ENCODE peak calls at places on chromosomes 11 and 22, in seven cellular contexts. I, V, F, J, L, U and W are unnamed samples.
A peak's percentile ranks its signal among the peaks of the same experiment; 100 is the strongest.

GRCh38 chr22:30694638-30695350 is at the start of gene OSBP2:
- DNase-seq in F (no peak), I (no peak), J (peak; percentile 43), V (no peak), L (peak; percentile 93), U (peak; percentile 79), W (no peak)

GRCh38 chr11:125263268-125263790 is 98.8 kb downstream of the PKNOX2 start:
- DNase-seq in J (no peak), V (no peak), L (peak; percentile 83), F (no peak), I (peak; percentile 69), U (peak; percentile 87), W (no peak)

GRCh38 chr22:19361501-19362103 is 69.9 kb downstream of the HIRA start:
- DNase-seq in F (peak; percentile 82), J (no peak), I (no peak), V (no peak), L (no peak), U (no peak), W (no peak)

GRCh38 chr11:1852271-1852877 is 510 bp upstream of the LSP1 start:
- DNase-seq in J (no peak), I (no peak), F (no peak), V (no peak), U (no peak), L (no peak), W (no peak)

GRCh38 chr11:118224512-118225180 is at the start of gene JAML:
- DNase-seq in I (no peak), U (no peak), J (no peak), F (no peak), L (no peak), V (no peak), W (no peak)

GRCh38 chr11:61023086-61024035 is 51.9 kb downstream of the CD6 start:
- DNase-seq in U (no peak), L (no peak), I (no peak), J (no peak), V (no peak), F (no peak), W (no peak)

GRCh38 chr11:129828301-129828836 is 12.7 kb downstream of the TMEM45B start:
- DNase-seq in F (no peak), J (no peak), V (peak; percentile 19), L (no peak), I (peak; percentile 93), U (no peak), W (no peak)

GRCh38 chr11:77118086-77118485 is 10.0 kb upstream of the MYO7A start:
- DNase-seq in L (no peak), F (no peak), J (no peak), V (no peak), I (no peak), U (no peak), W (no peak)

GRCh38 chr11:116281173-116282160 is 491.3 kb downstream of the BUD13 start:
- DNase-seq in U (no peak), V (no peak), L (no peak), J (peak; percentile 15), F (no peak), I (no peak), W (no peak)

GRCh38 chr22:27099896-27100295 is 442.5 kb downstream of the MIAT start:
- DNase-seq in I (no peak), L (no peak), F (no peak), U (no peak), J (no peak), V (no peak), W (no peak)

GRCh38 chr11:132278801-132279574 is 908.6 kb downstream of the NTM start:
- DNase-seq in J (no peak), L (no peak), V (no peak), I (no peak), U (no peak), F (peak; percentile 4), W (no peak)

GRCh38 chr11:44980533-44981427 is 30.1 kb upstream of the TP53I11 start:
- DNase-seq in L (no peak), F (no peak), J (no peak), V (no peak), U (no peak), I (no peak), W (no peak)

GRCh38 chr22:44214764-44215163 is 34.0 kb downstream of the PARVG start:
- DNase-seq in I (no peak), J (no peak), L (no peak), U (peak; percentile 13), F (no peak), V (no peak), W (no peak)

GRCh38 chr11:112025682-112026081 is 474 bp downstream of the DLAT start:
- DNase-seq in F (no peak), U (no peak), J (no peak), L (no peak), I (peak; percentile 4), V (no peak), W (no peak)

GRCh38 chr22:27438271-27438980 is 363.1 kb downstream of the MN1 start:
- DNase-seq in U (no peak), I (no peak), J (no peak), L (peak; percentile 75), F (no peak), V (no peak), W (no peak)

GRCh38 chr22:42990131-42990838 is 24.7 kb downstream of the PACSIN2 start:
- DNase-seq in L (no peak), J (no peak), V (no peak), F (no peak), U (no peak), I (peak; percentile 45), W (peak; percentile 24)

GRCh38 chr22:36355362-36355761 is 32.4 kb downstream of the MYH9 start:
- DNase-seq in J (no peak), F (no peak), V (no peak), U (no peak), I (no peak), L (no peak), W (no peak)

GRCh38 chr11:2704356-2704755 is 4.6 kb upstream of the KCNQ1OT1 start:
- DNase-seq in L (no peak), U (no peak), F (no peak), I (no peak), V (no peak), J (no peak), W (no peak)

GRCh38 chr11:12149672-12150225 is 39.4 kb downstream of the MICAL2 start:
- DNase-seq in J (peak; percentile 87), L (no peak), V (no peak), I (no peak), U (no peak), F (no peak), W (no peak)

GRCh38 chr11:72959998-72960731 is 146.0 kb downstream of the ATG16L2 start:
- DNase-seq in V (no peak), U (no peak), F (no peak), I (no peak), L (no peak), J (no peak), W (no peak)

GRCh38 chr11:123195182-123196059 is at the start of gene CLMP:
- DNase-seq in U (peak; percentile 83), J (no peak), V (no peak), I (no peak), F (no peak), L (peak; percentile 91), W (no peak)

GRCh38 chr11:101049123-101049522 is 80.5 kb downstream of the PGR start:
- DNase-seq in U (no peak), J (peak; percentile 22), F (no peak), I (no peak), L (no peak), V (no peak), W (no peak)

GRCh38 chr22:49587987-49588386 is 239.7 kb downstream of the BRD1 start:
- DNase-seq in L (no peak), I (no peak), F (no peak), J (no peak), U (no peak), V (no peak), W (no peak)

GRCh38 chr22:48714231-48714630 is 1113.4 kb downstream of the BRD1 start:
- DNase-seq in U (no peak), L (no peak), F (no peak), J (no peak), V (no peak), I (no peak), W (no peak)

GRCh38 chr11:119093951-119094815 is 7.5 kb downstream of the DPAGT1 start:
- DNase-seq in J (peak; percentile 16), U (peak; percentile 60), L (peak; percentile 40), I (no peak), V (no peak), F (no peak), W (no peak)

GRCh38 chr11:78074756-78075155 is 4.9 kb downstream of the NDUFC2 start:
- DNase-seq in V (no peak), F (no peak), J (no peak), U (no peak), L (peak; percentile 41), I (no peak), W (no peak)

DNA sequence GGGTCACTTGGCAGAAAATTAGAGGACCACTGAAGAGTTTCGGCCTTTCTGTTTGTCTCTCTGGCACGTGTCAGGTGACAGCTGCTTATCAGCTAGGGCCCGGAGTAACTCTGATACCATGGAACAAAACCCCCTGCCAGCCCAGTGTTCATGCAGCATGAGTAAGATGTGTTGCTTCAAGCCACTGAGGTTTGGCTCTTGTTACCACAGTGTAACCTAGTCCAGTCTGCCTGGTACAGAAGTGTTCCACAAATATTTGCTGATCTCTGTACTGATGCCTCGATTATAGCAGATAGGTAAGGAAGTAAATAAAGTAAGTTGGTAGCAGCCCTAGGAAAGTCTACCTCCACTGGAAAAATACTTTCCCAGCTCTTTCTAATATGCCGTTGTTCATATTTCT is 20.5 kb upstream of the ETS1 start:
- DNase-seq in L (no peak), J (no peak), V (no peak), F (no peak), I (no peak), U (no peak), W (no peak)
- TF ChIP-seq SIN3A in L (no peak), J (no peak), V (no peak), F (no peak), I (no peak), U (no peak), W (no peak)

GRCh38 chr11:578276-579035 is 2.2 kb downstream of the PHRF1 start:
- DNase-seq in J (no peak), V (no peak), I (no peak), F (no peak), L (no peak), U (no peak), W (no peak)
- H3K4me3 ChIP-seq in J (peak overlapping the region; percentile 90), V (peak overlapping the region; percentile 97), I (peak overlapping the region; percentile 78), F (peak overlapping the region; percentile 85), L (peak overlapping the region; percentile 98), U (peak overlapping the region; percentile 89), W (peak overlapping the region; percentile 82)

GRCh38 chr22:20787223-20787622 is 13.3 kb downstream of the SERPIND1 start:
- DNase-seq in V (no peak), J (no peak), F (no peak), L (no peak), I (no peak), U (no peak), W (no peak)
- TF ChIP-seq POLR2AphosphoS5 in V (no peak), J (no peak), F (no peak), L (no peak), I (no peak), U (no peak), W (no peak)

GRCh38 chr11:36192723-36193619 is 96.3 kb downstream of the COMMD9 start:
- DNase-seq in L (no peak), F (no peak), I (no peak), J (peak; percentile 61), U (no peak), V (no peak), W (no peak)

GRCh38 chr11:36196476-36197099 is 92.6 kb downstream of the COMMD9 start:
- DNase-seq in V (no peak), U (no peak), L (peak; percentile 57), F (no peak), J (no peak), I (no peak), W (no peak)

GRCh38 chr11:36191941-36192340 is 97.3 kb downstream of the COMMD9 start:
- DNase-seq in V (no peak), J (no peak), L (no peak), F (no peak), I (no peak), U (no peak), W (no peak)

GRCh38 chr11:36195496-36196346 is 93.5 kb downstream of the COMMD9 start:
- DNase-seq in L (peak; percentile 73), I (no peak), F (no peak), V (no peak), J (no peak), U (no peak), W (no peak)
- TF ChIP-seq SIN3A in L (peak; percentile 40), I (no peak), F (no peak), V (no peak), J (no peak), U (no peak), W (no peak)